ENCODE peak calls at places on chromosome 11, in eight cellular contexts. Y is CD4-positive, alpha-beta T cell; C is right lobe of liver; E is psoas muscle; X is prostate gland; M is substantia nigra; O is IMR-90; N is osteoblast. W is an unnamed sample.

GRCh38 chr11:66044757-66045156 is 4.2 kb downstream of the GAL3ST3 start:
- DNase-seq in C (peak; percentile 22), E (no peak), N (peak; percentile 79), X (no peak), O (no peak), Y (no peak), M (no peak), W (no peak)

GRCh38 chr11:48083427-48083826 is 103.1 kb downstream of the PTPRJ start:
- DNase-seq in E (no peak), M (no peak), N (peak; percentile 66), O (peak; percentile 13), Y (no peak), C (no peak), X (no peak), W (no peak)

GRCh38 chr11:14366936-14367335 is 8.0 kb upstream of the RRAS2 start:
- DNase-seq in E (no peak), Y (no peak), X (no peak), O (no peak), C (no peak), M (no peak), N (no peak), W (no peak)

GRCh38 chr11:19218216-19218615 is 16.4 kb upstream of the CSRP3 start:
- DNase-seq in N (no peak), O (no peak), M (no peak), C (no peak), E (no peak), X (no peak), Y (no peak), W (peak; percentile 12)

GRCh38 chr11:120446802-120447201 is 64.7 kb upstream of the GRIK4 start:
- DNase-seq in E (no peak), X (no peak), Y (no peak), N (no peak), M (no peak), O (no peak), C (no peak), W (no peak)

GRCh38 chr11:83087035-83087434 is 15.3 kb upstream of the RAB30 start:
- DNase-seq in C (no peak), O (no peak), M (no peak), X (no peak), N (no peak), E (no peak), Y (no peak), W (no peak)

GRCh38 chr11:46565248-46565835 is 28.5 kb downstream of the AMBRA1 start:
- DNase-seq in C (no peak), X (no peak), N (no peak), O (no peak), Y (no peak), E (no peak), M (no peak), W (no peak)

GRCh38 chr11:78698612-78699011 is 123.9 kb upstream of the NARS2 start:
- DNase-seq in M (no peak), N (peak; percentile 80), E (peak; percentile 49), X (no peak), Y (no peak), O (peak; percentile 80), C (no peak), W (no peak)

GRCh38 chr11:15505155-15505554 is 390.4 kb downstream of the INSC start:
- DNase-seq in E (no peak), X (no peak), M (no peak), C (no peak), O (no peak), N (peak; percentile 60), Y (no peak), W (no peak)

GRCh38 chr11:59939482-59939881 is 1.2 kb downstream of the OOSP1 start:
- DNase-seq in C (no peak), N (no peak), O (no peak), X (no peak), E (no peak), M (no peak), Y (no peak), W (no peak)

GRCh38 chr11:111788051-111788450 is 21.9 kb upstream of the PPP2R1B start:
- DNase-seq in X (peak; percentile 81), O (no peak), E (peak; percentile 47), Y (no peak), N (no peak), C (peak; percentile 75), M (no peak), W (no peak)

GRCh38 chr11:61337706-61338268 is 4.8 kb downstream of the TKFC start:
- DNase-seq in N (peak; percentile 23), E (no peak), M (no peak), O (no peak), Y (no peak), C (no peak), X (no peak), W (no peak)

GRCh38 chr11:31645747-31646146 is 136.2 kb downstream of the ELP4 start:
- DNase-seq in C (no peak), N (peak; percentile 1), X (no peak), M (no peak), Y (no peak), O (peak; percentile 88), E (no peak), W (no peak)

GRCh38 chr11:29024386-29024785 is 916.2 kb downstream of the METTL15 start:
- DNase-seq in X (no peak), N (no peak), O (peak; percentile 46), C (no peak), Y (no peak), E (no peak), M (no peak), W (no peak)

GRCh38 chr11:16883179-16883578 is 131.0 kb downstream of the PLEKHA7 start:
- DNase-seq in X (peak; percentile 61), N (no peak), Y (no peak), M (no peak), O (no peak), E (no peak), C (no peak), W (no peak)

GRCh38 chr11:74633406-74634393 is 41.3 kb downstream of the POLD3 start:
- DNase-seq in Y (no peak), C (no peak), X (no peak), E (no peak), N (no peak), M (no peak), O (no peak), W (no peak)

GRCh38 chr11:34639545-34639944 is 18.7 kb downstream of the EHF start:
- DNase-seq in X (no peak), O (no peak), C (no peak), M (no peak), Y (no peak), E (no peak), N (no peak), W (no peak)

GRCh38 chr11:12694182-12694531 is 19.9 kb downstream of the TEAD1 start:
- DNase-seq in C (no peak), Y (no peak), N (no peak), E (peak; percentile 27), X (peak; percentile 40), O (peak; percentile 44), M (no peak), W (no peak)

GRCh38 chr11:76380977-76381719 is at the start of the genes GVQW3 and THAP12:
- DNase-seq in E (peak; percentile 97), M (peak; percentile 88), O (peak; percentile 97), C (peak; percentile 98), N (peak; percentile 100), Y (peak; percentile 96), X (peak; percentile 96), W (peak; percentile 94)

GRCh38 chr11:123168955-123169484 is 26.0 kb downstream of the CLMP start:
- DNase-seq in O (no peak), X (no peak), N (no peak), C (no peak), E (no peak), Y (no peak), M (no peak), W (no peak)

DNA sequence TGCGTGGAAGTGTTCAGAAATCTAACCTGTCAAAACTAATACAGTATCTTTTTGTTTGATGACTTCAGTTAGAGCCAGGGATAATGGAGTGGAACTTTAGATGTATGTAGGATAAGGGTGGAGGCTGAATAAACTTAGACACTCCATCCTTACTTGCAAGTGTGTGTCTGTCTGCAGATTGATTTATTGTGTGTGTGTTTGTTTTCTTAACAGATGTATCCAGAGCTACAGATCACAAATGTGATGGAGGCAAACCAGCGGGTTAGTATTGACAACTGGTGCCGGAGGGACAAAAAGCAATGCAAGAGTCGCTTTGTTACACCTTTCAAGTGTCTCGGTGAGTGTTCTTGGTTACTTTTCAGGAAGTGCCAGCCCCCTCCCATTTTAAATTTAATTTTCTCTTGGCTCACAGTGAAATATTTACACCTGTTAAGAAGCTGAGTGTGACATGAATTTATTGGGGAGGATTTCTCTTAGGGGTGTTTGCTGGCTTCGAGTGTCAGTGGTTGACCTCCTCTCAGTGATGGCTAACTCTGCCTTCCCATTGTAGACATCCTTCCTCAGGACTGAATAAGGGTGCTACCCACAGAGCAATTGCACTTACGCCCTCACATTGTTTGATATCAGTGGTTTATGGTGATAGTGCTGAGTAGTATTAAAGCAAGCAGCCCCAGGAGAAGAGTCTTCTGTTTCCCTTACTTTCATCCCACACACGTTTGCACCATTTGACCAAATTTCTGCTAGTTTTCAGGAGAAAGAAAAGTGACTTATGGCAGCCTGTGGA is 40.8 kb downstream of the APLP2 start:
- DNase-seq in N (no peak), O (no peak), X (no peak), Y (no peak), E (no peak), M (no peak), C (no peak), W (no peak)
- H3K27ac ChIP-seq in N (no peak overlapping the region), O (no peak overlapping the region), X (no peak overlapping the region), Y (no peak overlapping the region), E (no peak overlapping the region), M (no peak overlapping the region), C (no peak overlapping the region), W (no peak overlapping the region)

GRCh38 chr11:64447717-64448598 is 89.0 kb downstream of the RPS6KA4 start:
- DNase-seq in Y (no peak), M (no peak), C (peak; percentile 79), N (peak; percentile 89), O (peak; percentile 7), E (peak; percentile 31), X (peak; percentile 74), W (peak; percentile 25)
- H3K27ac ChIP-seq in Y (no peak overlapping the region), M (peak overlapping the region; percentile 53), C (peak overlapping the region; percentile 20), N (no peak overlapping the region), O (no peak overlapping the region), E (peak overlapping the region; percentile 65), X (peak overlapping the region; percentile 72), W (peak overlapping the region; percentile 73)

DNA sequence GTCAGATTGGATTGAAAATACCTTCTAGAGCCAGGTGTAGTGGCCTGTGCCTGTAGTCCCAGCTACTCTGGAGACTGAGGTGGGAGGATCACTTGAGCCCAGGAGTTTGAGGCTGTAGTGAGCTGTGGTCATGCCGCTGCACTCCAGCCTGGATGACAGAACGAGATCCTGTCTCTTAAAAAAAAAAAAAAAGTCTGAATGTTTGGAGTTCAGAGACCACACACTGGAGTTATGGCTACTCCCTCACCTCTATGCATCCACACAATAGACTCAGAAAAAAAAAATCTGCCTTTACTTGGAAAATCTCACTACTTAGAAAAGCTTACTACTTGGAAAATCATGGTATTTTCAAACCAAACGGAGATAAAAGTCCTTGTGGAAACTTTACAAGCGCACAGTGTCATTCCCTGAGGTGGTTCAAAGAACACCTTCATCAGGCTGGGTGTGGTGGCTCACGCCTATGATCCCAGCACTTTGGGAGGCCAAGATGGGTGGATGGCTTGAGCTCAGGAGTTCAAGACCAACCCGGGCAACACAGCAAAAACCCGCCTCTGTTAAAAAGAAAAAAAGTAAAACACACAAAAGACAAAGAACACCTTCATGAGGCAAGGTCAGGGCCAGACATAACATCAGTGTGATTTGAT is 63.9 kb upstream of the PICALM start:
- DNase-seq in O (no peak), C (no peak), Y (no peak), E (no peak), M (no peak), N (no peak), X (no peak), W (no peak)
- H3K27ac ChIP-seq in O (no peak overlapping the region), C (no peak overlapping the region), Y (no peak overlapping the region), E (no peak overlapping the region), M (no peak overlapping the region), N (no peak overlapping the region), X (no peak overlapping the region), W (no peak overlapping the region)

GRCh38 chr11:73470036-73470624 is 93.9 kb downstream of the RELT start:
- DNase-seq in X (no peak), Y (no peak), M (no peak), C (no peak), E (no peak), N (no peak), O (no peak), W (no peak)
- H3K27ac ChIP-seq in X (peak overlapping the region; percentile 33), Y (no peak overlapping the region), M (no peak overlapping the region), C (no peak overlapping the region), E (peak overlapping the region; percentile 81), N (no peak overlapping the region), O (no peak overlapping the region), W (no peak overlapping the region)

W was measured in caudate nucleus.